ENCODE peak calls at places on chromosome 14, in seven cellular contexts. F is prostate gland, Y is right lobe of liver, U is HepG2, K is sigmoid colon, I is breast epithelium, D is esophagus squamous epithelium. L is an unnamed sample. For H3K4me1, the result is how much of the 10 kb centered on the place peaks cover.

GRCh38 chr14:71586131-71586893 is 345.9 kb upstream of the RGS6 start:
- DNase-seq in F (no peak), Y (no peak), U (no peak), K (no peak), I (peak), D (no peak), L (no peak)

GRCh38 chr14:61188936-61189808 is 92.0 kb downstream of the TMEM30B start:
- DNase-seq in F (peak), Y (peak), U (peak), K (peak), I (no peak), D (no peak), L (peak)

GRCh38 chr14:64704145-64704742 is at the start of gene PLEKHG3:
- DNase-seq in F (peak), Y (peak), U (peak), K (peak), I (peak), D (no peak), L (peak)

GRCh38 chr14:100386121-100386520 is 63.0 kb downstream of the SLC25A47 start:
- DNase-seq in F (no peak), Y (no peak), U (no peak), K (no peak), I (no peak), D (no peak), L (no peak)

GRCh38 chr14:55581011-55581806 is 1.2 kb downstream of the KTN1 start:
- DNase-seq in F (peak), Y (peak), U (peak), K (peak), I (peak), D (no peak), L (peak)

GRCh38 chr14:72598328-72598727 is 295.6 kb downstream of the DPF3 start:
- DNase-seq in F (no peak), Y (no peak), U (no peak), K (no peak), I (no peak), D (no peak), L (no peak)

GRCh38 chr14:44040561-44040960 is 466.5 kb downstream of the FSCB start:
- DNase-seq in F (no peak), Y (no peak), U (no peak), K (no peak), I (no peak), D (no peak), L (no peak)

GRCh38 chr14:31934767-31935266 is 142.3 kb upstream of the ARHGAP5 start:
- DNase-seq in F (no peak), Y (no peak), U (peak), K (no peak), I (peak), D (no peak), L (peak)

GRCh38 chr14:63764103-63764502 is 36.2 kb upstream of the SGPP1 start:
- DNase-seq in F (no peak), Y (no peak), U (peak), K (no peak), I (no peak), D (no peak), L (no peak)

GRCh38 chr14:105881021-105881930 is 354.9 kb downstream of the TMEM121 start:
- DNase-seq in F (no peak), Y (peak), U (no peak), K (peak), I (no peak), D (no peak), L (peak)

GRCh38 chr14:78697341-78697740 is 527.2 kb downstream of the NRXN3 start:
- DNase-seq in F (no peak), Y (no peak), U (peak), K (no peak), I (no peak), D (no peak), L (no peak)

GRCh38 chr14:31561155-31561846 is at the start of gene NUBPL:
- DNase-seq in F (peak), Y (peak), U (peak), K (peak), I (peak), D (peak), L (peak)

GRCh38 chr14:58353516-58354299 is 42.0 kb upstream of the TOMM20L start:
- DNase-seq in F (no peak), Y (no peak), U (no peak), K (no peak), I (no peak), D (no peak), L (no peak)

GRCh38 chr14:32080001-32080510 is 3.0 kb downstream of the ARHGAP5 start:
- DNase-seq in F (no peak), Y (no peak), U (no peak), K (no peak), I (no peak), D (no peak), L (no peak)

GRCh38 chr14:33704486-33704885 is 246.4 kb downstream of the EGLN3 start:
- DNase-seq in F (no peak), Y (no peak), U (no peak), K (no peak), I (no peak), D (no peak), L (no peak)

GRCh38 chr14:57983235-57983634 is 117.3 kb upstream of the SLC35F4 start:
- DNase-seq in F (no peak), Y (no peak), U (no peak), K (no peak), I (no peak), D (no peak), L (no peak)

GRCh38 chr14:43687866-43688265 is 819.2 kb downstream of the FSCB start:
- DNase-seq in F (no peak), Y (no peak), U (no peak), K (no peak), I (no peak), D (no peak), L (no peak)

GRCh38 chr14:49427117-49427516 is 159.1 kb downstream of the RPS29 start:
- DNase-seq in F (no peak), Y (no peak), U (no peak), K (no peak), I (no peak), D (no peak), L (no peak)

GRCh38 chr14:34297786-34298520 is 164.1 kb downstream of the SPTSSA start:
- DNase-seq in F (no peak), Y (no peak), U (peak), K (no peak), I (no peak), D (no peak), L (no peak)

GRCh38 chr14:58864751-58865519 is 227.2 kb downstream of the DACT1 start:
- DNase-seq in F (no peak), Y (no peak), U (no peak), K (no peak), I (no peak), D (no peak), L (no peak)

GRCh38 chr14:35144029-35144428 is 21.7 kb downstream of the PRORP start:
- DNase-seq in F (no peak), Y (no peak), U (peak), K (no peak), I (no peak), D (no peak), L (no peak)

GRCh38 chr14:59461891-59462290 is 3.3 kb downstream of the GPR135 start:
- DNase-seq in F (no peak), Y (no peak), U (no peak), K (no peak), I (no peak), D (no peak), L (no peak)

GRCh38 chr14:43587183-43587582 is 919.9 kb downstream of the FSCB start:
- DNase-seq in F (no peak), Y (no peak), U (no peak), K (no peak), I (no peak), D (no peak), L (no peak)

GRCh38 chr14:65751510-65751909 is 339.0 kb downstream of the FUT8 start:
- DNase-seq in F (no peak), Y (no peak), U (no peak), K (no peak), I (no peak), D (no peak), L (no peak)

GRCh38 chr14:45201908-45202307 is 51.1 kb downstream of the MIS18BP1 start:
- DNase-seq in F (no peak), Y (no peak), U (peak), K (no peak), I (no peak), D (no peak), L (no peak)

GRCh38 chr14:24051162-24051788 is 534 bp upstream of the CARMIL3 start:
- DNase-seq in F (no peak), Y (no peak), U (no peak), K (peak), I (no peak), D (no peak), L (no peak)

GRCh38 chr14:58705066-58705465 is 67.3 kb downstream of the DACT1 start:
- DNase-seq in F (no peak), Y (no peak), U (no peak), K (no peak), I (no peak), D (no peak), L (peak)

DNA sequence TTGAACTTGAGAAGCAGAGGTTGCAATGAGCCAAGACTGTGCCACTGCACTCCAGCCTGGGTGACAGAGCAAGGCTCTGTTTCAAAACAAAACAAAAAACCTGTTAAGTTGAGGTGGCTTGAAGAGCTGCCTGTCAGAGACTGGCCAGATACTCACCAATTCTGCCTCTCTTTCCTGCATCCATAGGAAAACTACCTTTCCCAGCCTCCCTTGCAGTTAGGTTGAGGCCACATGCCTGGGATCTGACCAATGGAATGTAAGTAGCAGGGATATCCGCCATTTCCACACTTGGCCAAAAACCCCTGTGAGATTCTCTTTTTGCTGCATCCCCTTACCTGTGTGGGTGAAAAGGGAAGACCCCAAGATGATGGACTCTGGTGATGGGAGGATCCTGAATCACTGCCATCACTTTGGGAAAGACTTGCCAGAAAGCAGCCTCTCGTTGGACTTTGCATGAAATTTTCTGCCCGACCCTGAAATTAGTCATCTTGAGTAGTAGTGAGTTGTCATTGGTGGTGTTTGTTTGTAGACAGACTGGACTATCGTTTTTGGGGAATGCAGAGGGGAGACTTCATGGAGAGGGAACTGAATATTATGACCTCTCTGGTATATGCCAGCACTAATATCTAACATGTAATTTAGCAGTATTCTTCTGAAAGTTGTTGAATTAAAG is 14.0 kb downstream of the GPR68 start:
- DNase-seq in F (no peak), Y (no peak), U (no peak), K (no peak), I (no peak), D (no peak), L (no peak)
- H3K4me3 ChIP-seq in F (no peak), Y (no peak), U (no peak), K (no peak), I (no peak), D (no peak), L (no peak)

GRCh38 chr14:93024493-93024892 is 91.2 kb downstream of the ITPK1 start:
- DNase-seq in F (no peak), Y (no peak), U (no peak), K (no peak), I (no peak), D (no peak), L (no peak)
- TF ChIP-seq POLR2A in F (no peak), Y (no peak), U (no peak), K (no peak), I (no peak), D (no peak), L (no peak)

GRCh38 chr14:68687746-68688145 is 105.1 kb downstream of the ZFP36L1 start:
- DNase-seq in F (no peak), Y (no peak), U (no peak), K (peak), I (no peak), D (no peak), L (no peak)
- H3K4me1 ChIP-seq in F (under half), Y (under half), U (under half), K (under half), I (under half), D (under half), L (under half)

GRCh38 chr14:103491691-103492090 is 30.9 kb downstream of the CKB start:
- DNase-seq in F (no peak), Y (no peak), U (no peak), K (no peak), I (no peak), D (no peak), L (no peak)

GRCh38 chr14:103495854-103496253 is 26.8 kb downstream of the CKB start:
- DNase-seq in F (no peak), Y (no peak), U (no peak), K (no peak), I (no peak), D (no peak), L (no peak)

GRCh38 chr14:103488960-103489359 is 33.7 kb downstream of the CKB start:
- DNase-seq in F (no peak), Y (no peak), U (no peak), K (no peak), I (no peak), D (no peak), L (no peak)

GRCh38 chr14:103492572-103492971 is 30.1 kb downstream of the CKB start:
- DNase-seq in F (no peak), Y (no peak), U (no peak), K (no peak), I (no peak), D (no peak), L (no peak)

GRCh38 chr14:103492156-103492555 is 30.5 kb downstream of the CKB start:
- DNase-seq in F (no peak), Y (no peak), U (no peak), K (no peak), I (no peak), D (no peak), L (no peak)
- H3K4me3 ChIP-seq in F (no peak), Y (no peak), U (no peak), K (no peak), I (no peak), D (no peak), L (no peak)

DNA sequence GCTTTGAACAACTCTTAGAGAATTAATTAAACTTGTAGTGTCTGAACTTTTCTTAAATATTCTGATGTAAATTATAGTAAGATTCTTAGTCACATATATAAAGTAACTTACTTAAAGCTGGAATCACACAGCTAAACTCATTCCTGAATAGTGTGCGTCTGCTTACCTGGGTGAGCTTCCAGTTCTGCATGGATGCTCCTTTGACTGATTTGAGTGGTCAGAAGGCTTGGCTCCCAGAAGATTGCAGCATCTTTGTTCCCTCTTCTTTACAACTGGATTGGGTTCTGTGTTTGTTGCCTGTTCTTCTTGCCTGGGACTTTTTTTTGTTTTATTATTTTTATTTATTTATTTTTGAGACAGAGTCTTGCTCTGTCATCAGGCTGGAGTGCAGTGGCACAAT is 66.5 kb upstream of the ASPG start:
- DNase-seq in F (no peak), Y (no peak), U (no peak), K (no peak), I (no peak), D (no peak), L (no peak)
- TF ChIP-seq POLR2A in F (no peak), Y (no peak), U (no peak), K (no peak), I (no peak), D (no peak), L (no peak)

GRCh38 chr14:22884721-22885523 is 1.9 kb downstream of the REM2 start:
- DNase-seq in F (no peak), Y (no peak), U (no peak), K (no peak), I (no peak), D (no peak), L (no peak)

GRCh38 chr14:22882064-22882463 is 958 bp upstream of the REM2 start:
- DNase-seq in F (no peak), Y (no peak), U (no peak), K (no peak), I (no peak), D (no peak), L (no peak)

GRCh38 chr14:22885975-22886374 is 3.0 kb downstream of the REM2 start:
- DNase-seq in F (no peak), Y (no peak), U (no peak), K (no peak), I (no peak), D (no peak), L (no peak)

GRCh38 chr14:22883191-22883976 is at the start of gene REM2:
- DNase-seq in F (no peak), Y (no peak), U (no peak), K (no peak), I (no peak), D (no peak), L (no peak)

GRCh38 chr14:22882529-22883190 is 362 bp upstream of the REM2 start:
- DNase-seq in F (peak), Y (no peak), U (no peak), K (peak), I (peak), D (no peak), L (peak)
- H3K4me1 ChIP-seq in F (under half), Y (under half), U (under half), K (under half), I (under half), D (under half), L (under half)